ENCODE peak calls at places on chromosomes 2 and 18, in nine cellular contexts. L, A, D, W, R, M, N, B and F are unnamed samples.

GRCh38 chr2:61898810-61899209 is 6.7 kb upstream of the COMMD1 start:
- DNase-seq in L (no peak), A (peak; percentile 48), D (no peak), W (peak; percentile 31), R (no peak), M (no peak), N (no peak), B (no peak), F (peak; percentile 49)

GRCh38 chr2:65749549-65749948 is 317.1 kb upstream of the SPRED2 start:
- DNase-seq in L (no peak), A (no peak), D (no peak), W (peak; percentile 67), R (no peak), M (no peak), N (no peak), B (no peak), F (peak; percentile 27)

GRCh38 chr18:2935438-2936192 is 77.3 kb downstream of the LPIN2 start:
- DNase-seq in L (no peak), A (no peak), D (no peak), W (peak; percentile 71), R (no peak), M (no peak), N (no peak), B (no peak), F (no peak)

GRCh38 chr2:131027566-131028528 is 65.4 kb downstream of the FAM168B start:
- DNase-seq in L (no peak), A (no peak), D (no peak), W (no peak), R (no peak), M (no peak), N (no peak), B (no peak), F (no peak)

GRCh38 chr2:55862269-55862668 is 61.3 kb downstream of the EFEMP1 start:
- DNase-seq in L (no peak), A (no peak), D (no peak), W (peak; percentile 100), R (no peak), M (no peak), N (no peak), B (no peak), F (no peak)

GRCh38 chr2:190879474-190880373 is 897 bp upstream of the GLS start:
- DNase-seq in L (no peak), A (no peak), D (no peak), W (no peak), R (no peak), M (no peak), N (peak; percentile 23), B (peak; percentile 27), F (no peak)

GRCh38 chr18:33316146-33316587 is 124.4 kb downstream of the CCDC178 start:
- DNase-seq in L (no peak), A (no peak), D (no peak), W (no peak), R (no peak), M (no peak), N (no peak), B (no peak), F (no peak)

GRCh38 chr2:160647967-160648685 is 154.5 kb upstream of the RBMS1 start:
- DNase-seq in L (peak; percentile 22), A (no peak), D (no peak), W (no peak), R (no peak), M (no peak), N (no peak), B (no peak), F (no peak)

GRCh38 chr2:11743846-11744553 is 2.4 kb upstream of the LPIN1 start:
- DNase-seq in L (peak; percentile 85), A (peak; percentile 99), D (peak; percentile 61), W (peak; percentile 100), R (peak; percentile 69), M (peak; percentile 69), N (peak; percentile 59), B (peak; percentile 63), F (peak; percentile 100)

GRCh38 chr2:3127279-3127690 is 250.3 kb downstream of the EIPR1 start:
- DNase-seq in L (peak; percentile 52), A (no peak), D (no peak), W (no peak), R (no peak), M (no peak), N (no peak), B (no peak), F (no peak)

GRCh38 chr2:237707859-237708398 is 80.5 kb downstream of the LRRFIP1 start:
- DNase-seq in L (no peak), A (no peak), D (no peak), W (peak; percentile 61), R (no peak), M (no peak), N (no peak), B (no peak), F (no peak)

GRCh38 chr18:12639990-12640880 is 17.7 kb downstream of the SPIRE1 start:
- DNase-seq in L (no peak), A (no peak), D (no peak), W (peak; percentile 54), R (no peak), M (no peak), N (no peak), B (no peak), F (peak; percentile 75)

GRCh38 chr2:27306657-27307544 is 1.3 kb downstream of the UCN start:
- DNase-seq in L (no peak), A (no peak), D (no peak), W (no peak), R (peak; percentile 63), M (no peak), N (peak; percentile 31), B (peak; percentile 19), F (no peak)

GRCh38 chr2:62826141-62826540 is 120.6 kb downstream of the EHBP1 start:
- DNase-seq in L (no peak), A (peak; percentile 23), D (no peak), W (no peak), R (no peak), M (no peak), N (no peak), B (no peak), F (peak; percentile 82)

GRCh38 chr2:44170337-44170736 is 1.7 kb downstream of the PPM1B start:
- DNase-seq in L (no peak), A (no peak), D (no peak), W (peak; percentile 62), R (no peak), M (no peak), N (no peak), B (no peak), F (peak; percentile 31)

GRCh38 chr18:57430983-57431382 is 4.2 kb upstream of the ONECUT2 start:
- DNase-seq in L (no peak), A (no peak), D (no peak), W (no peak), R (no peak), M (no peak), N (no peak), B (no peak), F (no peak)

GRCh38 chr2:179686718-179687342 is 174.6 kb downstream of the ZNF385B start:
- DNase-seq in L (no peak), A (no peak), D (no peak), W (no peak), R (no peak), M (no peak), N (no peak), B (no peak), F (no peak)

GRCh38 chr2:217086038-217086522 is 226.2 kb upstream of the TNP1 start:
- DNase-seq in L (no peak), A (no peak), D (no peak), W (peak; percentile 33), R (no peak), M (no peak), N (no peak), B (no peak), F (peak; percentile 19)

GRCh38 chr2:44100351-44100750 is 68.3 kb upstream of the PPM1B start:
- DNase-seq in L (no peak), A (peak; percentile 83), D (no peak), W (peak; percentile 98), R (no peak), M (no peak), N (no peak), B (no peak), F (peak; percentile 91)

GRCh38 chr18:80154293-80154692 is 45.2 kb downstream of the ADNP2 start:
- DNase-seq in L (no peak), A (peak; percentile 7), D (no peak), W (peak; percentile 36), R (no peak), M (no peak), N (no peak), B (no peak), F (peak; percentile 31)

GRCh38 chr2:45736757-45737704 is 85.6 kb downstream of the PRKCE start:
- DNase-seq in L (no peak), A (no peak), D (no peak), W (no peak), R (no peak), M (no peak), N (no peak), B (no peak), F (no peak)

GRCh38 chr2:2743164-2743571 is 412.1 kb upstream of the MYT1L start:
- DNase-seq in L (peak; percentile 51), A (no peak), D (no peak), W (no peak), R (no peak), M (peak; percentile 7), N (no peak), B (no peak), F (no peak)

GRCh38 chr2:166413255-166413654 is 37.5 kb upstream of the SCN9A start:
- DNase-seq in L (no peak), A (no peak), D (no peak), W (no peak), R (no peak), M (no peak), N (no peak), B (no peak), F (no peak)

GRCh38 chr18:79396431-79397287 is 929 bp downstream of the NFATC1 start:
- DNase-seq in L (peak; percentile 9), A (no peak), D (no peak), W (peak; percentile 31), R (peak; percentile 83), M (no peak), N (no peak), B (no peak), F (peak; percentile 42)

GRCh38 chr2:28101892-28102291 is 211.4 kb downstream of the BABAM2 start:
- DNase-seq in L (no peak), A (no peak), D (no peak), W (no peak), R (no peak), M (no peak), N (no peak), B (no peak), F (no peak)

GRCh38 chr18:75491361-75491760 is 63.9 kb upstream of the SMIM21 start:
- DNase-seq in L (no peak), A (no peak), D (no peak), W (no peak), R (no peak), M (no peak), N (no peak), B (no peak), F (no peak)

GRCh38 chr2:75589344-75590105 is 28.8 kb upstream of the EVA1A start:
- DNase-seq in L (no peak), A (no peak), D (no peak), W (peak; percentile 34), R (no peak), M (no peak), N (no peak), B (no peak), F (no peak)